ENCODE peak calls at places on chromosome 20, in six cellular contexts. One of them, this sample, is unnamed.
A peak's percentile ranks its signal among the peaks of the same experiment; 100 is the strongest.

GRCh38 chr20:34938466-34939163 is 17.0 kb downstream of the GSS start:
- DNase-seq in mucosa of descending colon: peak; percentile 92
- DNase-seq in A673: peak; percentile 62
- DNase-seq in left ventricle myocardium inferior: peak; percentile 74
- DNase-seq in Panc1: no peak
- DNase-seq in psoas muscle: peak; percentile 60
- DNase-seq in this sample: no peak

GRCh38 chr20:52150440-52151258 is 40.9 kb downstream of the ZFP64 start:
- DNase-seq in mucosa of descending colon: peak; percentile 69
- DNase-seq in A673: peak; percentile 69
- DNase-seq in left ventricle myocardium inferior: no peak
- DNase-seq in Panc1: peak; percentile 64
- DNase-seq in psoas muscle: no peak
- DNase-seq in this sample: no peak

GRCh38 chr20:38617011-38617829 is 15.6 kb downstream of the ARHGAP40 start:
- DNase-seq in mucosa of descending colon: no peak
- DNase-seq in A673: no peak
- DNase-seq in left ventricle myocardium inferior: no peak
- DNase-seq in Panc1: no peak
- DNase-seq in psoas muscle: no peak
- DNase-seq in this sample: no peak

GRCh38 chr20:29443819-29444218 is 1813.6 kb upstream of the DEFB115 start:
- DNase-seq in mucosa of descending colon: no peak
- DNase-seq in A673: no peak
- DNase-seq in left ventricle myocardium inferior: no peak
- DNase-seq in Panc1: no peak
- DNase-seq in psoas muscle: no peak
- DNase-seq in this sample: no peak

GRCh38 chr20:59013959-59014608 is 5.1 kb upstream of the TUBB1 start:
- DNase-seq in mucosa of descending colon: no peak
- DNase-seq in A673: no peak
- DNase-seq in left ventricle myocardium inferior: no peak
- DNase-seq in Panc1: no peak
- DNase-seq in psoas muscle: no peak
- DNase-seq in this sample: no peak

GRCh38 chr20:35737865-35738333 is 4.2 kb downstream of the RBM39 start:
- DNase-seq in mucosa of descending colon: no peak
- DNase-seq in A673: no peak
- DNase-seq in left ventricle myocardium inferior: no peak
- DNase-seq in Panc1: no peak
- DNase-seq in psoas muscle: no peak
- DNase-seq in this sample: no peak

GRCh38 chr20:60408435-60408834 is 450.2 kb downstream of the CDH26 start:
- DNase-seq in mucosa of descending colon: no peak
- DNase-seq in A673: no peak
- DNase-seq in left ventricle myocardium inferior: no peak
- DNase-seq in Panc1: no peak
- DNase-seq in psoas muscle: no peak
- DNase-seq in this sample: no peak

GRCh38 chr20:37145014-37145413 is 34.1 kb upstream of the RPN2 start:
- DNase-seq in mucosa of descending colon: no peak
- DNase-seq in A673: no peak
- DNase-seq in left ventricle myocardium inferior: no peak
- DNase-seq in Panc1: no peak
- DNase-seq in psoas muscle: no peak
- DNase-seq in this sample: no peak

GRCh38 chr20:62732766-62733165 is 24.1 kb downstream of the NTSR1 start:
- DNase-seq in mucosa of descending colon: no peak
- DNase-seq in A673: no peak
- DNase-seq in left ventricle myocardium inferior: no peak
- DNase-seq in Panc1: no peak
- DNase-seq in psoas muscle: no peak
- DNase-seq in this sample: no peak

GRCh38 chr20:58162976-58163375 is 65.5 kb downstream of the ANKRD60 start:
- DNase-seq in mucosa of descending colon: no peak
- DNase-seq in A673: no peak
- DNase-seq in left ventricle myocardium inferior: no peak
- DNase-seq in Panc1: no peak
- DNase-seq in psoas muscle: no peak
- DNase-seq in this sample: no peak

GRCh38 chr20:46771195-46771588 is 61.7 kb downstream of the SLC2A10 start:
- DNase-seq in mucosa of descending colon: no peak
- DNase-seq in A673: no peak
- DNase-seq in left ventricle myocardium inferior: no peak
- DNase-seq in Panc1: no peak
- DNase-seq in psoas muscle: no peak
- DNase-seq in this sample: no peak
- TF ChIP-seq CTCF in mucosa of descending colon: no peak
- TF ChIP-seq CTCF in A673: no peak
- TF ChIP-seq CTCF in left ventricle myocardium inferior: no peak
- TF ChIP-seq CTCF in Panc1: no peak
- TF ChIP-seq CTCF in psoas muscle: no peak
- TF ChIP-seq CTCF in this sample: no peak

GRCh38 chr20:44896583-44896982 is 11.1 kb downstream of the YWHAB start:
- DNase-seq in mucosa of descending colon: no peak
- DNase-seq in A673: peak; percentile 33
- DNase-seq in left ventricle myocardium inferior: no peak
- DNase-seq in Panc1: no peak
- DNase-seq in psoas muscle: no peak
- DNase-seq in this sample: no peak
- H3K4me1 ChIP-seq in mucosa of descending colon: peaks cover 22% of the 10 kb centered on the region
- H3K4me1 ChIP-seq in A673: peaks cover 16% of the 10 kb centered on the region
- H3K4me1 ChIP-seq in left ventricle myocardium inferior: peaks cover 88% of the 10 kb centered on the region
- H3K4me1 ChIP-seq in Panc1: peaks cover 6% of the 10 kb centered on the region
- H3K4me1 ChIP-seq in psoas muscle: peaks cover 23% of the 10 kb centered on the region
- H3K4me1 ChIP-seq in this sample: peaks cover 26% of the 10 kb centered on the region

GRCh38 chr20:46057856-46058655 is 29.0 kb downstream of the SLC12A5 start:
- DNase-seq in mucosa of descending colon: peak; percentile 12
- DNase-seq in A673: peak; percentile 79
- DNase-seq in left ventricle myocardium inferior: peak; percentile 51
- DNase-seq in Panc1: no peak
- DNase-seq in psoas muscle: peak; percentile 49
- DNase-seq in this sample: peak; percentile 69
- H3K36me3 ChIP-seq in mucosa of descending colon: peaks cover 11% of the 10 kb centered on the region
- H3K36me3 ChIP-seq in A673: peaks cover 22% of the 10 kb centered on the region
- H3K36me3 ChIP-seq in left ventricle myocardium inferior: peaks cover 35% of the 10 kb centered on the region
- H3K36me3 ChIP-seq in Panc1: peaks cover 3% of the 10 kb centered on the region
- H3K36me3 ChIP-seq in psoas muscle: peaks cover 8% of the 10 kb centered on the region
- H3K36me3 ChIP-seq in this sample: peaks cover 30% of the 10 kb centered on the region

GRCh38 chr20:54058420-54059139 is 11.8 kb downstream of the BCAS1 start:
- DNase-seq in mucosa of descending colon: no peak
- DNase-seq in A673: peak; percentile 59
- DNase-seq in left ventricle myocardium inferior: no peak
- DNase-seq in Panc1: no peak
- DNase-seq in psoas muscle: no peak
- DNase-seq in this sample: no peak

GRCh38 chr20:54054516-54054915 is 15.9 kb downstream of the BCAS1 start:
- DNase-seq in mucosa of descending colon: peak; percentile 31
- DNase-seq in A673: no peak
- DNase-seq in left ventricle myocardium inferior: no peak
- DNase-seq in Panc1: no peak
- DNase-seq in psoas muscle: no peak
- DNase-seq in this sample: no peak

GRCh38 chr20:54061106-54061881 is 9.1 kb downstream of the BCAS1 start:
- DNase-seq in mucosa of descending colon: no peak
- DNase-seq in A673: no peak
- DNase-seq in left ventricle myocardium inferior: no peak
- DNase-seq in Panc1: no peak
- DNase-seq in psoas muscle: no peak
- DNase-seq in this sample: no peak

GRCh38 chr20:54059691-54060364 is 10.6 kb downstream of the BCAS1 start:
- DNase-seq in mucosa of descending colon: peak; percentile 44
- DNase-seq in A673: no peak
- DNase-seq in left ventricle myocardium inferior: no peak
- DNase-seq in Panc1: no peak
- DNase-seq in psoas muscle: no peak
- DNase-seq in this sample: no peak

DNA sequence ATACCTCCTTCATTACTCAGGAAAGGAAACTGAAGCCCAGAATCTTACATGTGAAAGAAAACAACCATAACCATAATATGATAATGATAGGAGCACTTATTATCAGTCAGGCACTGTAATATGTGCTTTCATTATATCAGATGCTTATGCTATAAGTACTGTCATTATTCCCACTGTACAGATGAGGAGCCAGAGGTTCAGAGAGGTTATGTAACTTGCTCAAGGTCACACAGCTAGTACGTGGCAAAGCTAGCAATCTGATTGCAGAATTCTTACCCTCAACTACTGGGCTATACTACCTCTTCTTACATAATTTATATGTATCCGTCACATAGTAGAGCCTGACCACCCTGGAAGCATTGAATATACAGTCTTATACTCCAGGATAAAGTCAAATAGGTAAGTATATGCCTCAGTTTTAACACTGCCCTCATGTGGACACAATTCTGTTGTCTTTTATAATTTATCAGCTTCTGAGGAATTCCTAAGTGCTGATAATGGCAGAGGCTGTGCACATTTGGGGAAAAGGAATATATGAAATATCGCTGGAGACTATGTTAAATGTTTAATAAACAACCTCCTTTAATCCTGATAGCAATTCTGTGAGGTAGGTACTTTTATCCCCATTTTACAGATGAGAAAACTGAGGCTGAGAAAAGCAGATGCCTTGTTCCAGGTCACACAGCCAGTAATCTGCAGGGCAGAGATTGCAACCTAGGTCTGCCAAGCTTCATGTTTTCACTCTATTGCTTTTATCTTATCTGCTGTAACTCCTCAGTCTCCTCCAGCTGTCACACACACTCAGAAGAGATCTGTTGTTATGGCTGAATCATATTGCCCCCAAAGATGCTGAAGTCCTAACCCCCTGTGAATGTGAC is 13.4 kb downstream of the BCAS1 start:
- DNase-seq in mucosa of descending colon: no peak
- DNase-seq in A673: no peak
- DNase-seq in left ventricle myocardium inferior: no peak
- DNase-seq in Panc1: no peak
- DNase-seq in psoas muscle: no peak
- DNase-seq in this sample: no peak
- TF ChIP-seq CTCF in mucosa of descending colon: no peak
- TF ChIP-seq CTCF in A673: peak; percentile 37
- TF ChIP-seq CTCF in left ventricle myocardium inferior: no peak
- TF ChIP-seq CTCF in Panc1: peak; percentile 11
- TF ChIP-seq CTCF in psoas muscle: no peak
- TF ChIP-seq CTCF in this sample: no peak

DNA sequence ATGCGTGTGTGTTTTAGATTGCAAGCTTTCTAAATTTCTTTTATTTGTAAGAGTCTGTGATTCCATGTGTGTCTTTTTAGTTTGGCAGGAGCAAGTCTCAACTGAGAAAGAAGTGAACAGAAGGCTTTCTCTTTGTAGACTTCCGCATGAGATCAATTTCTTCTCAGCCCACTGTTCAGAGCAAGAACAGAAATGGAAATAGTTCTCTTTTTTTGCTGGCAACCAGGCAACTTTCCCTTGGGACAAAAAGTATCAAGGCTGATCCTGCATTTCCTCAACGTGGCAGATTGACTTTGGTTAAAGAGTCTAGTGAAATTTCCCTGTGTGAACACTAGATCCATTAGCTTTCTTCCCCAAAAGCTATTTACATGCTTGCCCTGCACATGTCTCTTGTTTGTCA is 46.8 kb upstream of the JAG1 start:
- DNase-seq in mucosa of descending colon: no peak
- DNase-seq in A673: no peak
- DNase-seq in left ventricle myocardium inferior: no peak
- DNase-seq in Panc1: no peak
- DNase-seq in psoas muscle: no peak
- DNase-seq in this sample: no peak
- H3K4me1 ChIP-seq in mucosa of descending colon: peaks cover 20% of the 10 kb centered on the region
- H3K4me1 ChIP-seq in A673: peaks cover 58% of the 10 kb centered on the region
- H3K4me1 ChIP-seq in left ventricle myocardium inferior: peaks cover 47% of the 10 kb centered on the region
- H3K4me1 ChIP-seq in Panc1: no peaks in the 10 kb centered on the region
- H3K4me1 ChIP-seq in psoas muscle: no peaks in the 10 kb centered on the region
- H3K4me1 ChIP-seq in this sample: no peaks in the 10 kb centered on the region

GRCh38 chr20:41098703-41099250 is 38.6 kb upstream of the PLCG1 start:
- DNase-seq in mucosa of descending colon: no peak
- DNase-seq in A673: peak; percentile 17
- DNase-seq in left ventricle myocardium inferior: no peak
- DNase-seq in Panc1: no peak
- DNase-seq in psoas muscle: no peak
- DNase-seq in this sample: no peak

GRCh38 chr20:41100001-41100480 is 37.3 kb upstream of the PLCG1 start:
- DNase-seq in mucosa of descending colon: no peak
- DNase-seq in A673: no peak
- DNase-seq in left ventricle myocardium inferior: no peak
- DNase-seq in Panc1: no peak
- DNase-seq in psoas muscle: no peak
- DNase-seq in this sample: no peak

GRCh38 chr20:41101660-41102059 is 35.7 kb upstream of the PLCG1 start:
- DNase-seq in mucosa of descending colon: no peak
- DNase-seq in A673: no peak
- DNase-seq in left ventricle myocardium inferior: no peak
- DNase-seq in Panc1: no peak
- DNase-seq in psoas muscle: no peak
- DNase-seq in this sample: no peak
- H3K36me3 ChIP-seq in mucosa of descending colon: peaks cover 8% of the 10 kb centered on the region
- H3K36me3 ChIP-seq in A673: peaks cover 90% of the 10 kb centered on the region
- H3K36me3 ChIP-seq in left ventricle myocardium inferior: peaks cover 91% of the 10 kb centered on the region
- H3K36me3 ChIP-seq in Panc1: peaks cover 74% of the 10 kb centered on the region
- H3K36me3 ChIP-seq in psoas muscle: peaks cover 8% of the 10 kb centered on the region
- H3K36me3 ChIP-seq in this sample: peaks cover 53% of the 10 kb centered on the region